ENCODE peak calls at places on chromosomes 5 and 9, in five cellular contexts. P is neural progenitor cell, F is gastrocnemius medialis, I is ovary, E is PC-3. Y is an unnamed sample.

GRCh38 chr5:9358961-9359686 is 186.8 kb downstream of the SEMA5A start:
- DNase-seq in P (no peak), F (no peak), I (no peak), E (peak; percentile 71), Y (no peak)

GRCh38 chr9:21967707-21968106 is 26.5 kb downstream of the CDKN2A start:
- DNase-seq in P (peak; percentile 18), F (no peak), I (no peak), E (no peak), Y (no peak)

GRCh38 chr9:137299938-137300337 is 2.1 kb downstream of the NRARP start:
- DNase-seq in P (peak; percentile 59), F (no peak), I (no peak), E (no peak), Y (no peak)

GRCh38 chr9:91681461-91682305 is 258.1 kb upstream of the NFIL3 start:
- DNase-seq in P (peak; percentile 91), F (peak; percentile 9), I (peak; percentile 68), E (peak; percentile 71), Y (peak; percentile 79)

GRCh38 chr5:1127991-1128785 is 16.3 kb upstream of the SLC12A7 start:
- DNase-seq in P (no peak), F (no peak), I (no peak), E (peak; percentile 18), Y (peak; percentile 80)

GRCh38 chr5:142740903-142741302 is 29.3 kb upstream of the ARHGAP26 start:
- DNase-seq in P (no peak), F (peak; percentile 27), I (no peak), E (no peak), Y (no peak)

GRCh38 chr5:2112128-2112808 is 229.5 kb upstream of the IRX4 start:
- DNase-seq in P (peak; percentile 59), F (no peak), I (no peak), E (no peak), Y (no peak)

GRCh38 chr9:111284703-111285102 is 45.3 kb downstream of the OR2K2 start:
- DNase-seq in P (no peak), F (no peak), I (no peak), E (no peak), Y (no peak)

GRCh38 chr9:135321580-135321979 is 158.0 kb upstream of the PPP1R26 start:
- DNase-seq in P (no peak), F (no peak), I (no peak), E (no peak), Y (no peak)

GRCh38 chr9:78316151-78316892 is 19.4 kb downstream of the PSAT1 start:
- DNase-seq in P (no peak), F (no peak), I (no peak), E (no peak), Y (no peak)

GRCh38 chr9:6715755-6716643 is 41.8 kb upstream of the KDM4C start:
- DNase-seq in P (no peak), F (no peak), I (peak; percentile 51), E (peak; percentile 36), Y (peak; percentile 93)

GRCh38 chr9:70902705-70903131 is 218.7 kb downstream of the TRPM3 start:
- DNase-seq in P (no peak), F (no peak), I (no peak), E (peak; percentile 78), Y (no peak)

GRCh38 chr5:153659337-153659736 is 168.9 kb downstream of the GRIA1 start:
- DNase-seq in P (no peak), F (no peak), I (no peak), E (no peak), Y (no peak)

GRCh38 chr5:61599370-61600140 is 267.5 kb downstream of the ZSWIM6 start:
- DNase-seq in P (no peak), F (no peak), I (no peak), E (peak; percentile 71), Y (peak; percentile 25)

GRCh38 chr9:79764377-79764776 is 192.6 kb downstream of the TLE4 start:
- DNase-seq in P (no peak), F (no peak), I (peak; percentile 66), E (peak; percentile 75), Y (no peak)

GRCh38 chr5:153860482-153860881 is 178.2 kb downstream of the FAM114A2 start:
- DNase-seq in P (no peak), F (no peak), I (no peak), E (no peak), Y (no peak)

GRCh38 chr9:109001275-109001676 is 12.0 kb downstream of the CTNNAL1 start:
- DNase-seq in P (no peak), F (no peak), I (no peak), E (peak; percentile 89), Y (no peak)

GRCh38 chr5:139984816-139985215 is 58.3 kb downstream of the NRG2 start:
- DNase-seq in P (no peak), F (no peak), I (no peak), E (peak; percentile 28), Y (no peak)
- H3K27ac ChIP-seq in P (no peak overlapping the region), F (peak overlapping the region; percentile 77), I (no peak overlapping the region), E (peak overlapping the region; percentile 92), Y (no peak overlapping the region)

DNA sequence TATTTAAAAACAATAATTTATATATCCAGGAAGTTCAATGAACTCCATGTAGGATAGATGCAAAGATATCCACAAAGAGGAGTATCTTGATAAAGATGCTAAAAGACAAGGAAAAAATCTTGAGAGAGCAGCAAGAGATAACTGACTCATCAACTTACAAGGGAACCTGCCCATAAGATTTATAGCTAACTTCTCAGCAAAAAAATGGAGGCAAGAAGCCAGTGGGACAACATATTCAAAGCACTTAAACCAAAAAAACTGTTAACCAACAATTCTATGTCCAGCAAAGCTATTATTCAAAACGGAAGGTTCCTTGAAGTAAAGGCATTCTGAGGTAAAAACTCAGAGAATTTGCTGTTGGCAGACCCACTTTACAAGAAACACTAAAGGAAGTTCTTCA is 20.3 kb downstream of the RABGAP1 start:
- DNase-seq in P (no peak), F (no peak), I (no peak), E (no peak), Y (no peak)
- H3K27ac ChIP-seq in P (no peak overlapping the region), F (no peak overlapping the region), I (no peak overlapping the region), E (no peak overlapping the region), Y (no peak overlapping the region)

GRCh38 chr9:35920004-35920658 is 10.8 kb downstream of the SPAAR start:
- DNase-seq in P (no peak), F (no peak), I (no peak), E (no peak), Y (peak; percentile 73)
- H3K27ac ChIP-seq in P (no peak overlapping the region), F (peak overlapping the region; percentile 63), I (no peak overlapping the region), E (no peak overlapping the region), Y (peak overlapping the region; percentile 24)

GRCh38 chr5:123131805-123132204 is 42.8 kb downstream of the PRDM6 start:
- DNase-seq in P (no peak), F (no peak), I (no peak), E (no peak), Y (no peak)
- H3K27ac ChIP-seq in P (no peak overlapping the region), F (no peak overlapping the region), I (no peak overlapping the region), E (no peak overlapping the region), Y (no peak overlapping the region)

DNA sequence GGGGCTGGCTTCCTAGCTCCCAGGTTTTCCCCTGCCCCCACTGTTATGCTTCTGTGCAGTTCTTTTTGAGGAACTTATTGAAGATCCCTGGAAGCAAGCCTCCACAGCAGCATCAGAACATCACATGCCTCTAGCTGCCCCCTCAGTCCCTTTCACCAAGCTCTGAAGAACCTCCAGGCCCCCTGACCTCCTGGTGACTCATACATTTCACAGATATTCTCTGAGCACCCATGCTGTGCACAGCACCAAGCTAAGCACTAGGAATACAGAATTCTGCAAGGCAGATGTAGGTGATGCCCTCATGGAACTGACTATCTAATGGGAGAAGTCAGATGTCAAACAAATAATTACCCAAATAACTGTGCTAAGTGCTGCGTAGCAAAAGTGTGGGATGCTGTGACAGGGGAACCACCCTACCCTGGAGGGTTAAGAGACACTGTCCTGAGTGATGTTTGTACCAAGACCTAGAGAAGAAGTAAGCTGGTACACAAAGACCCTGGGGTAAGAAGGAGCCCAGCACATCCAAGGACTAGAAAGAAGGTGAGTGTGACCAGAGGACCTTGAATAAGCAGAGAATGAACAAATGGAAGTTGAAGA is 213.7 kb upstream of the NR4A3 start:
- DNase-seq in P (no peak), F (no peak), I (no peak), E (no peak), Y (no peak)
- H3K27ac ChIP-seq in P (no peak overlapping the region), F (no peak overlapping the region), I (no peak overlapping the region), E (no peak overlapping the region), Y (no peak overlapping the region)

DNA sequence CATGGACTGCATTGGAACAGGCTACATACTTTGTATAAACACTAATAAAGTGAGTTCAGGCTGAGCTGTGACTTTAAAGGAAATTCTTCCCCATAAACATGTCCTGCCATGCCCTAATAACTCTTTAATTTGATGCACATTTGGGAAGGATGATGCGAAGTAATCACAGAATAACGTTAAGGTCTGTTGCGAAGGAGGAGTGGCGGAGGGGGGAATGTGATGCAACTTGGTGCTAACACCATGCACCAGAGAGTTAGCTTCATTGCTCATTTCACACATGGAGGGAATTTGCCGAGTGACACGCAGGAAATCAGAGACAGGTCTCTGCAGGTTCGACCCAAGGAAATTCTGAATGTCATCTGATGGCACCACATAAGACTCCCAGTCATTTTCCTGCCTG is 32.9 kb downstream of the SLIT3 start:
- DNase-seq in P (no peak), F (no peak), I (no peak), E (no peak), Y (no peak)
- H3K27ac ChIP-seq in P (no peak overlapping the region), F (no peak overlapping the region), I (no peak overlapping the region), E (no peak overlapping the region), Y (no peak overlapping the region)

DNA sequence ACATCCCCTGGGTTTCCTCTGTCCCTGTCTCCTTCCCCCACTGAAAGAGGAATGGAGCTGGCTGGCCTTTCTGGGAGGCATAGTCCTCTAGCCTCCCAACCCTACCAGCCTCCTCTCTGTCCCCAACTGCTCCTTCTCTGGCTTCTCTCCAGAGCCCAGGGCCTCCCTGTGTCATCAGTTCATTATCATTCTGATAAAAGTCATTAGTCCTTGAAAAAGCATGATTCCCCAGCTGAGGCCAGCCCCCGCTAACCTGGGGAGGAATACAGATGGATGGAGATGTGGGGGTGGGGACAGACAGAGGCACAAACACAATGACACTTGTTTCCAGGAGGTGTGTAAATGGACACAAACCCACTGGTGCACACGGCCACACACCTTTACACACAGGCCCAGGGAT is 73.6 kb upstream of the HSPA9 start:
- DNase-seq in P (no peak), F (no peak), I (no peak), E (no peak), Y (no peak)
- H3K27ac ChIP-seq in P (no peak overlapping the region), F (no peak overlapping the region), I (no peak overlapping the region), E (no peak overlapping the region), Y (no peak overlapping the region)

GRCh38 chr9:88889386-88889785 is 101.9 kb upstream of the S1PR3 start:
- DNase-seq in P (no peak), F (no peak), I (no peak), E (no peak), Y (no peak)
- H3K27ac ChIP-seq in P (no peak overlapping the region), F (no peak overlapping the region), I (no peak overlapping the region), E (no peak overlapping the region), Y (no peak overlapping the region)

GRCh38 chr5:177427919-177428573 is 1.6 kb downstream of the GRK6 start:
- DNase-seq in P (no peak), F (no peak), I (no peak), E (no peak), Y (no peak)
- H3K27ac ChIP-seq in P (no peak overlapping the region), F (no peak overlapping the region), I (no peak overlapping the region), E (no peak overlapping the region), Y (peak overlapping the region; percentile 73)